ENCODE peak calls at places on chromosome 6, in nine cellular contexts. One of them, this sample, is unnamed. For H3K4me1, the result is how much of the 10 kb centered on the place peaks cover.

GRCh38 chr6:132648356-132648755 is 10.6 kb downstream of the TAAR1 start:
- DNase-seq in ovary: no peak
- DNase-seq in A549: no peak
- DNase-seq in upper lobe of left lung: no peak
- DNase-seq in tibial nerve: no peak
- DNase-seq in suprapubic skin: no peak
- DNase-seq in K562: no peak
- DNase-seq in transverse colon: no peak
- DNase-seq in stomach: no peak
- DNase-seq in this sample: no peak

GRCh38 chr6:2029130-2029794 is 216.1 kb downstream of the GMDS start:
- DNase-seq in ovary: no peak
- DNase-seq in A549: no peak
- DNase-seq in upper lobe of left lung: no peak
- DNase-seq in tibial nerve: no peak
- DNase-seq in suprapubic skin: no peak
- DNase-seq in K562: no peak
- DNase-seq in transverse colon: no peak
- DNase-seq in stomach: no peak
- DNase-seq in this sample: no peak

GRCh38 chr6:167827062-167827587 is 414 bp downstream of the AFDN start:
- DNase-seq in ovary: peak
- DNase-seq in A549: no peak
- DNase-seq in upper lobe of left lung: no peak
- DNase-seq in tibial nerve: no peak
- DNase-seq in suprapubic skin: peak
- DNase-seq in K562: no peak
- DNase-seq in transverse colon: peak
- DNase-seq in stomach: peak
- DNase-seq in this sample: peak

GRCh38 chr6:121881974-121882667 is 446.7 kb downstream of the GJA1 start:
- DNase-seq in ovary: no peak
- DNase-seq in A549: no peak
- DNase-seq in upper lobe of left lung: no peak
- DNase-seq in tibial nerve: no peak
- DNase-seq in suprapubic skin: no peak
- DNase-seq in K562: no peak
- DNase-seq in transverse colon: no peak
- DNase-seq in stomach: no peak
- DNase-seq in this sample: no peak

GRCh38 chr6:9984607-9985006 is 430.3 kb downstream of the TFAP2A start:
- DNase-seq in ovary: no peak
- DNase-seq in A549: no peak
- DNase-seq in upper lobe of left lung: no peak
- DNase-seq in tibial nerve: no peak
- DNase-seq in suprapubic skin: no peak
- DNase-seq in K562: no peak
- DNase-seq in transverse colon: no peak
- DNase-seq in stomach: no peak
- DNase-seq in this sample: no peak

GRCh38 chr6:26122402-26122792 is 35.2 kb downstream of the HFE start:
- DNase-seq in ovary: peak
- DNase-seq in A549: no peak
- DNase-seq in upper lobe of left lung: no peak
- DNase-seq in tibial nerve: no peak
- DNase-seq in suprapubic skin: no peak
- DNase-seq in K562: peak
- DNase-seq in transverse colon: peak
- DNase-seq in stomach: no peak
- DNase-seq in this sample: no peak

GRCh38 chr6:151379933-151380847 is 11.2 kb downstream of the ZBTB2 start:
- DNase-seq in ovary: no peak
- DNase-seq in A549: no peak
- DNase-seq in upper lobe of left lung: peak
- DNase-seq in tibial nerve: no peak
- DNase-seq in suprapubic skin: no peak
- DNase-seq in K562: no peak
- DNase-seq in transverse colon: no peak
- DNase-seq in stomach: no peak
- DNase-seq in this sample: no peak

GRCh38 chr6:71268710-71269437 is 19.7 kb upstream of the OGFRL1 start:
- DNase-seq in ovary: no peak
- DNase-seq in A549: no peak
- DNase-seq in upper lobe of left lung: no peak
- DNase-seq in tibial nerve: no peak
- DNase-seq in suprapubic skin: no peak
- DNase-seq in K562: no peak
- DNase-seq in transverse colon: no peak
- DNase-seq in stomach: no peak
- DNase-seq in this sample: no peak

GRCh38 chr6:79231101-79231500 is 3.4 kb downstream of the HMGN3 start:
- DNase-seq in ovary: no peak
- DNase-seq in A549: no peak
- DNase-seq in upper lobe of left lung: no peak
- DNase-seq in tibial nerve: no peak
- DNase-seq in suprapubic skin: no peak
- DNase-seq in K562: no peak
- DNase-seq in transverse colon: no peak
- DNase-seq in stomach: no peak
- DNase-seq in this sample: no peak

GRCh38 chr6:92757926-92758325 is 661.4 kb downstream of the EPHA7 start:
- DNase-seq in ovary: no peak
- DNase-seq in A549: no peak
- DNase-seq in upper lobe of left lung: no peak
- DNase-seq in tibial nerve: no peak
- DNase-seq in suprapubic skin: no peak
- DNase-seq in K562: no peak
- DNase-seq in transverse colon: no peak
- DNase-seq in stomach: no peak
- DNase-seq in this sample: no peak

DNA sequence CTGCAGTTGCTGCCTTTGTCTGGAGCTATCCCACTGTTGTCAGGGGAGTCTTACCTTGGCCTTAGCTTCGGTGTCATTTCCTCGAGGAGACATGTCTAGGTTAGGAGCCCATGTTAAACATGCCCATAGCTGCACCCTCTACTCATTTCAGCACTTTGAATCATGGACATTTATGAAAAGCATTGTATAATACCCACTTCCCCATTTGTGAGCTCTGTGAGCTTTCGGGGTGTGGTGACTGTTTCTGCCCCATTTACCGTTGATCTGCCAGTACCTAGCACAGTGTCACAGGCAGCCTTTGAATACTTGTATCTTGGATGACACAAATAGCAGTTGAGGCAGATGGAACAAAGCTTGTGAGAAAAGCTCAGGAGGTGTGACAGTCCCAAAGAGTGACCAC is 41.8 kb downstream of the JARID2 start:
- DNase-seq in ovary: no peak
- DNase-seq in A549: no peak
- DNase-seq in upper lobe of left lung: no peak
- DNase-seq in tibial nerve: no peak
- DNase-seq in suprapubic skin: no peak
- DNase-seq in K562: no peak
- DNase-seq in transverse colon: no peak
- DNase-seq in stomach: no peak
- DNase-seq in this sample: no peak
- TF ChIP-seq EP300 in ovary: no peak
- TF ChIP-seq EP300 in A549: no peak
- TF ChIP-seq EP300 in upper lobe of left lung: no peak
- TF ChIP-seq EP300 in tibial nerve: no peak
- TF ChIP-seq EP300 in suprapubic skin: no peak
- TF ChIP-seq EP300 in K562: no peak
- TF ChIP-seq EP300 in transverse colon: no peak
- TF ChIP-seq EP300 in stomach: no peak
- TF ChIP-seq EP300 in this sample: no peak

DNA sequence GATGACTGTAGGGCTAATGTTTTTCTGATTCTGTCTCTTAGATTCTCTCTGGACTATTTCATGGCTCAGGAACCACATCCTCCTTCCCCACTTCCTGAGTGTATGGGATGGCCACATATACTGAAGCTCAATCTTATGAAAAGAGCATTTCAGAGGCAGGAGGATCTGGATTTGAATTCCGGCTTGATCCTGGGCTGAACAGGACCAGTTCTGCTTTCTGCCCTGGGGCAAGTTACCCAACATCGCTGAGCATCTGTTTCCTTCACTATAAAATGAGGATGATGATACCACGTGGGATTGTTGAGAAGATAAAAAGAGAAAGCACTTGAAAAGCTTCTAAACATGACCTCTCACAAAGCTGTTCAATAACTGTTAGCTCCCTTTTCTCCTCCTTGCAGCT is 168.4 kb upstream of the TNFAIP3 start:
- DNase-seq in ovary: no peak
- DNase-seq in A549: no peak
- DNase-seq in upper lobe of left lung: no peak
- DNase-seq in tibial nerve: peak
- DNase-seq in suprapubic skin: no peak
- DNase-seq in K562: no peak
- DNase-seq in transverse colon: peak
- DNase-seq in stomach: no peak
- DNase-seq in this sample: peak
- H3K4me1 ChIP-seq in ovary: under half
- H3K4me1 ChIP-seq in A549: under half
- H3K4me1 ChIP-seq in upper lobe of left lung: under half
- H3K4me1 ChIP-seq in tibial nerve: under half
- H3K4me1 ChIP-seq in suprapubic skin: under half
- H3K4me1 ChIP-seq in K562: under half
- H3K4me1 ChIP-seq in transverse colon: under half
- H3K4me1 ChIP-seq in stomach: under half
- H3K4me1 ChIP-seq in this sample: under half

GRCh38 chr6:40425192-40425919 is 161.8 kb downstream of the LRFN2 start:
- DNase-seq in ovary: no peak
- DNase-seq in A549: no peak
- DNase-seq in upper lobe of left lung: no peak
- DNase-seq in tibial nerve: no peak
- DNase-seq in suprapubic skin: no peak
- DNase-seq in K562: no peak
- DNase-seq in transverse colon: no peak
- DNase-seq in stomach: peak
- DNase-seq in this sample: no peak
- TF ChIP-seq EP300 in ovary: no peak
- TF ChIP-seq EP300 in A549: no peak
- TF ChIP-seq EP300 in upper lobe of left lung: no peak
- TF ChIP-seq EP300 in tibial nerve: no peak
- TF ChIP-seq EP300 in suprapubic skin: no peak
- TF ChIP-seq EP300 in K562: no peak
- TF ChIP-seq EP300 in transverse colon: no peak
- TF ChIP-seq EP300 in stomach: no peak
- TF ChIP-seq EP300 in this sample: no peak

GRCh38 chr6:129113637-129114036 is 230.7 kb downstream of the LAMA2 start:
- DNase-seq in ovary: no peak
- DNase-seq in A549: no peak
- DNase-seq in upper lobe of left lung: no peak
- DNase-seq in tibial nerve: no peak
- DNase-seq in suprapubic skin: no peak
- DNase-seq in K562: no peak
- DNase-seq in transverse colon: no peak
- DNase-seq in stomach: no peak
- DNase-seq in this sample: no peak

GRCh38 chr6:129115491-129115890 is 232.6 kb downstream of the LAMA2 start:
- DNase-seq in ovary: no peak
- DNase-seq in A549: no peak
- DNase-seq in upper lobe of left lung: no peak
- DNase-seq in tibial nerve: no peak
- DNase-seq in suprapubic skin: no peak
- DNase-seq in K562: no peak
- DNase-seq in transverse colon: no peak
- DNase-seq in stomach: no peak
- DNase-seq in this sample: no peak

GRCh38 chr6:129117355-129117754 is 234.4 kb downstream of the LAMA2 start:
- DNase-seq in ovary: no peak
- DNase-seq in A549: no peak
- DNase-seq in upper lobe of left lung: no peak
- DNase-seq in tibial nerve: no peak
- DNase-seq in suprapubic skin: no peak
- DNase-seq in K562: no peak
- DNase-seq in transverse colon: no peak
- DNase-seq in stomach: no peak
- DNase-seq in this sample: no peak

GRCh38 chr6:129112591-129112990 is 229.7 kb downstream of the LAMA2 start:
- DNase-seq in ovary: no peak
- DNase-seq in A549: no peak
- DNase-seq in upper lobe of left lung: no peak
- DNase-seq in tibial nerve: no peak
- DNase-seq in suprapubic skin: no peak
- DNase-seq in K562: no peak
- DNase-seq in transverse colon: no peak
- DNase-seq in stomach: no peak
- DNase-seq in this sample: no peak

GRCh38 chr6:129114992-129115391 is 232.1 kb downstream of the LAMA2 start:
- DNase-seq in ovary: no peak
- DNase-seq in A549: no peak
- DNase-seq in upper lobe of left lung: no peak
- DNase-seq in tibial nerve: no peak
- DNase-seq in suprapubic skin: no peak
- DNase-seq in K562: no peak
- DNase-seq in transverse colon: no peak
- DNase-seq in stomach: no peak
- DNase-seq in this sample: no peak
- H3K4me1 ChIP-seq in ovary: under half
- H3K4me1 ChIP-seq in A549: under half
- H3K4me1 ChIP-seq in upper lobe of left lung: under half
- H3K4me1 ChIP-seq in tibial nerve: under half
- H3K4me1 ChIP-seq in suprapubic skin: under half
- H3K4me1 ChIP-seq in K562: under half
- H3K4me1 ChIP-seq in transverse colon: under half
- H3K4me1 ChIP-seq in stomach: under half
- H3K4me1 ChIP-seq in this sample: under half

DNA sequence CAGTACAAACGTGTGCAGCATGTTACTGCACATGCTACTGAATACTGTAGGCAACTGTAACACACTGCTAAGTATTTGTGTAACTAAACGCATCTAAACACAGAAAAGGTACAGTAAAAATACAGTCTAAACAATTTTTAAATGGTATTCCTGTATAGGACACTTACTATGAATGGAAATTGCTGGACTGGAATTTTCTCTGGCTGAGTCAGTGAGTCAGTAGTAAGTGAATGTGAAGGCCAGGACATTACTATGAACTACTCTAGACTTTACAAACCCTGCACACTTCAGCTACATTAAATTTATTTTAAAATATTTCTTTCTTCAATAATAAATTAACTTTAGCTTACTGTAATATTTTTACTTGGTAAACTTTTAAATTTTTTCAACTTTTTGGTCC is 225.0 kb upstream of the TENT5A start:
- DNase-seq in ovary: no peak
- DNase-seq in A549: no peak
- DNase-seq in upper lobe of left lung: no peak
- DNase-seq in tibial nerve: no peak
- DNase-seq in suprapubic skin: no peak
- DNase-seq in K562: no peak
- DNase-seq in transverse colon: no peak
- DNase-seq in stomach: no peak
- DNase-seq in this sample: no peak
- TF ChIP-seq EP300 in ovary: no peak
- TF ChIP-seq EP300 in A549: no peak
- TF ChIP-seq EP300 in upper lobe of left lung: no peak
- TF ChIP-seq EP300 in tibial nerve: no peak
- TF ChIP-seq EP300 in suprapubic skin: no peak
- TF ChIP-seq EP300 in K562: no peak
- TF ChIP-seq EP300 in transverse colon: no peak
- TF ChIP-seq EP300 in stomach: no peak
- TF ChIP-seq EP300 in this sample: no peak

GRCh38 chr6:158039178-158039557 is 57.5 kb downstream of the SYNJ2 start:
- DNase-seq in ovary: no peak
- DNase-seq in A549: no peak
- DNase-seq in upper lobe of left lung: no peak
- DNase-seq in tibial nerve: no peak
- DNase-seq in suprapubic skin: peak
- DNase-seq in K562: no peak
- DNase-seq in transverse colon: peak
- DNase-seq in stomach: no peak
- DNase-seq in this sample: peak
- H3K4me1 ChIP-seq in ovary: under half
- H3K4me1 ChIP-seq in A549: half or more
- H3K4me1 ChIP-seq in upper lobe of left lung: under half
- H3K4me1 ChIP-seq in tibial nerve: under half
- H3K4me1 ChIP-seq in suprapubic skin: under half
- H3K4me1 ChIP-seq in K562: half or more
- H3K4me1 ChIP-seq in transverse colon: under half
- H3K4me1 ChIP-seq in stomach: under half
- H3K4me1 ChIP-seq in this sample: half or more